ENCODE peak calls at places on chromosomes 6 and 20, in six cellular contexts. One of them, this sample, is unnamed.

GRCh38 chr20:58224097-58224496 is 4.4 kb downstream of the ANKRD60 start:
- DNase-seq in uterus: no peak
- DNase-seq in choroid plexus epithelial cell: no peak
- DNase-seq in HCT116: no peak
- DNase-seq in stimulated activated CD8-positive, alpha-beta memory T cell treated with anti-CD3 and anti-CD28 coated beads, Interleukin-2, amount 100 ng/mL, for 1 hour: no peak
- DNase-seq in NCI-H748 treated with DMSO at 0.1 percent for 48 hours: no peak
- DNase-seq in this sample: no peak

GRCh38 chr6:165186041-165186440 is 123.4 kb downstream of the C6orf118 start:
- DNase-seq in stimulated activated CD8-positive, alpha-beta memory T cell treated with anti-CD3 and anti-CD28 coated beads, Interleukin-2, amount 100 ng/mL, for 1 hour: no peak
- DNase-seq in uterus: no peak
- DNase-seq in HCT116: no peak
- DNase-seq in NCI-H748 treated with DMSO at 0.1 percent for 48 hours: no peak
- DNase-seq in choroid plexus epithelial cell: no peak
- DNase-seq in this sample: no peak

GRCh38 chr6:107218142-107218541 is 102.8 kb upstream of the BEND3 start:
- DNase-seq in NCI-H748 treated with DMSO at 0.1 percent for 48 hours: no peak
- DNase-seq in uterus: no peak
- DNase-seq in choroid plexus epithelial cell: no peak
- DNase-seq in stimulated activated CD8-positive, alpha-beta memory T cell treated with anti-CD3 and anti-CD28 coated beads, Interleukin-2, amount 100 ng/mL, for 1 hour: no peak
- DNase-seq in HCT116: no peak
- DNase-seq in this sample: no peak

GRCh38 chr6:64415936-64416335 is 780.3 kb downstream of the PHF3 start:
- DNase-seq in choroid plexus epithelial cell: peak
- DNase-seq in stimulated activated CD8-positive, alpha-beta memory T cell treated with anti-CD3 and anti-CD28 coated beads, Interleukin-2, amount 100 ng/mL, for 1 hour: no peak
- DNase-seq in NCI-H748 treated with DMSO at 0.1 percent for 48 hours: no peak
- DNase-seq in HCT116: no peak
- DNase-seq in uterus: no peak
- DNase-seq in this sample: no peak

GRCh38 chr20:37911838-37912273 is 8.9 kb downstream of the VSTM2L start:
- DNase-seq in choroid plexus epithelial cell: peak
- DNase-seq in stimulated activated CD8-positive, alpha-beta memory T cell treated with anti-CD3 and anti-CD28 coated beads, Interleukin-2, amount 100 ng/mL, for 1 hour: no peak
- DNase-seq in uterus: peak
- DNase-seq in HCT116: no peak
- DNase-seq in NCI-H748 treated with DMSO at 0.1 percent for 48 hours: no peak
- DNase-seq in this sample: peak

GRCh38 chr6:167255918-167256553 is 35.1 kb upstream of the UNC93A start:
- DNase-seq in NCI-H748 treated with DMSO at 0.1 percent for 48 hours: no peak
- DNase-seq in HCT116: no peak
- DNase-seq in uterus: no peak
- DNase-seq in choroid plexus epithelial cell: no peak
- DNase-seq in stimulated activated CD8-positive, alpha-beta memory T cell treated with anti-CD3 and anti-CD28 coated beads, Interleukin-2, amount 100 ng/mL, for 1 hour: no peak
- DNase-seq in this sample: no peak

GRCh38 chr6:35747877-35748276 is 11.0 kb downstream of the ARMC12 start:
- DNase-seq in choroid plexus epithelial cell: no peak
- DNase-seq in HCT116: no peak
- DNase-seq in NCI-H748 treated with DMSO at 0.1 percent for 48 hours: no peak
- DNase-seq in stimulated activated CD8-positive, alpha-beta memory T cell treated with anti-CD3 and anti-CD28 coated beads, Interleukin-2, amount 100 ng/mL, for 1 hour: no peak
- DNase-seq in uterus: no peak
- DNase-seq in this sample: no peak

GRCh38 chr6:53353624-53354023 is 4.9 kb upstream of the ELOVL5 start:
- DNase-seq in uterus: no peak
- DNase-seq in NCI-H748 treated with DMSO at 0.1 percent for 48 hours: no peak
- DNase-seq in stimulated activated CD8-positive, alpha-beta memory T cell treated with anti-CD3 and anti-CD28 coated beads, Interleukin-2, amount 100 ng/mL, for 1 hour: no peak
- DNase-seq in choroid plexus epithelial cell: no peak
- DNase-seq in HCT116: no peak
- DNase-seq in this sample: peak

GRCh38 chr20:12924126-12924525 is 84.6 kb upstream of the SPTLC3 start:
- DNase-seq in stimulated activated CD8-positive, alpha-beta memory T cell treated with anti-CD3 and anti-CD28 coated beads, Interleukin-2, amount 100 ng/mL, for 1 hour: no peak
- DNase-seq in choroid plexus epithelial cell: no peak
- DNase-seq in NCI-H748 treated with DMSO at 0.1 percent for 48 hours: no peak
- DNase-seq in uterus: no peak
- DNase-seq in HCT116: no peak
- DNase-seq in this sample: no peak

GRCh38 chr6:143241110-143241509 is 180.4 kb downstream of the AIG1 start:
- DNase-seq in uterus: no peak
- DNase-seq in NCI-H748 treated with DMSO at 0.1 percent for 48 hours: no peak
- DNase-seq in choroid plexus epithelial cell: no peak
- DNase-seq in HCT116: no peak
- DNase-seq in stimulated activated CD8-positive, alpha-beta memory T cell treated with anti-CD3 and anti-CD28 coated beads, Interleukin-2, amount 100 ng/mL, for 1 hour: no peak
- DNase-seq in this sample: no peak

GRCh38 chr6:31572041-31572911 is at the start of gene LTA:
- DNase-seq in stimulated activated CD8-positive, alpha-beta memory T cell treated with anti-CD3 and anti-CD28 coated beads, Interleukin-2, amount 100 ng/mL, for 1 hour: no peak
- DNase-seq in choroid plexus epithelial cell: no peak
- DNase-seq in HCT116: no peak
- DNase-seq in uterus: no peak
- DNase-seq in NCI-H748 treated with DMSO at 0.1 percent for 48 hours: no peak
- DNase-seq in this sample: no peak

GRCh38 chr6:83096791-83097190 is 29.3 kb downstream of the DOP1A start:
- DNase-seq in choroid plexus epithelial cell: peak
- DNase-seq in HCT116: no peak
- DNase-seq in NCI-H748 treated with DMSO at 0.1 percent for 48 hours: no peak
- DNase-seq in uterus: no peak
- DNase-seq in stimulated activated CD8-positive, alpha-beta memory T cell treated with anti-CD3 and anti-CD28 coated beads, Interleukin-2, amount 100 ng/mL, for 1 hour: no peak
- DNase-seq in this sample: peak

GRCh38 chr20:43560974-43561373 is 2.1 kb downstream of the SGK2 start:
- DNase-seq in uterus: no peak
- DNase-seq in choroid plexus epithelial cell: no peak
- DNase-seq in NCI-H748 treated with DMSO at 0.1 percent for 48 hours: no peak
- DNase-seq in stimulated activated CD8-positive, alpha-beta memory T cell treated with anti-CD3 and anti-CD28 coated beads, Interleukin-2, amount 100 ng/mL, for 1 hour: no peak
- DNase-seq in HCT116: no peak
- DNase-seq in this sample: no peak

GRCh38 chr20:373171-373890 is 7.2 kb upstream of the TRIB3 start:
- DNase-seq in NCI-H748 treated with DMSO at 0.1 percent for 48 hours: no peak
- DNase-seq in HCT116: peak
- DNase-seq in uterus: peak
- DNase-seq in choroid plexus epithelial cell: peak
- DNase-seq in stimulated activated CD8-positive, alpha-beta memory T cell treated with anti-CD3 and anti-CD28 coated beads, Interleukin-2, amount 100 ng/mL, for 1 hour: no peak
- DNase-seq in this sample: peak

GRCh38 chr20:50456452-50457324 is 53.5 kb upstream of the PTPN1 start:
- DNase-seq in NCI-H748 treated with DMSO at 0.1 percent for 48 hours: no peak
- DNase-seq in choroid plexus epithelial cell: no peak
- DNase-seq in uterus: no peak
- DNase-seq in stimulated activated CD8-positive, alpha-beta memory T cell treated with anti-CD3 and anti-CD28 coated beads, Interleukin-2, amount 100 ng/mL, for 1 hour: no peak
- DNase-seq in HCT116: no peak
- DNase-seq in this sample: no peak

GRCh38 chr20:2750343-2751251 is 49.8 kb downstream of the CPXM1 start:
- DNase-seq in uterus: peak
- DNase-seq in NCI-H748 treated with DMSO at 0.1 percent for 48 hours: peak
- DNase-seq in choroid plexus epithelial cell: peak
- DNase-seq in HCT116: no peak
- DNase-seq in stimulated activated CD8-positive, alpha-beta memory T cell treated with anti-CD3 and anti-CD28 coated beads, Interleukin-2, amount 100 ng/mL, for 1 hour: no peak
- DNase-seq in this sample: peak

GRCh38 chr6:13194852-13195251 is 133.5 kb downstream of the TBC1D7 start:
- DNase-seq in uterus: no peak
- DNase-seq in choroid plexus epithelial cell: peak
- DNase-seq in stimulated activated CD8-positive, alpha-beta memory T cell treated with anti-CD3 and anti-CD28 coated beads, Interleukin-2, amount 100 ng/mL, for 1 hour: no peak
- DNase-seq in HCT116: peak
- DNase-seq in NCI-H748 treated with DMSO at 0.1 percent for 48 hours: no peak
- DNase-seq in this sample: peak

GRCh38 chr20:22652685-22653568 is 68.6 kb upstream of the FOXA2 start:
- DNase-seq in stimulated activated CD8-positive, alpha-beta memory T cell treated with anti-CD3 and anti-CD28 coated beads, Interleukin-2, amount 100 ng/mL, for 1 hour: no peak
- DNase-seq in choroid plexus epithelial cell: no peak
- DNase-seq in uterus: no peak
- DNase-seq in HCT116: no peak
- DNase-seq in NCI-H748 treated with DMSO at 0.1 percent for 48 hours: no peak
- DNase-seq in this sample: no peak